ENCODE peak calls at places on chromosome 5, in four cellular contexts. B is coronary artery; E is stimulated activated CD4-positive, alpha-beta T cell treated with anti-CD3 and anti-CD28 coated beads, Interleukin-2, amount 100 ng/mL, for 24 hours; M is hypothalamus. K is an unnamed sample.

GRCh38 chr5:50856720-50857119 is 190.3 kb downstream of the PARP8 start:
- DNase-seq in M (no peak), E (no peak), B (no peak), K (no peak)

GRCh38 chr5:172959824-172960799 is 888 bp downstream of the RPL26L1 start:
- DNase-seq in B (peak), M (no peak), E (no peak), K (peak)

GRCh38 chr5:52705720-52706119 is 82.0 kb upstream of the ITGA1 start:
- DNase-seq in M (no peak), E (no peak), B (no peak), K (no peak)

GRCh38 chr5:59319286-59319685 is 574.2 kb downstream of the PDE4D start:
- DNase-seq in B (no peak), E (no peak), M (no peak), K (no peak)

GRCh38 chr5:129377504-129377903 is 82.6 kb upstream of the ADAMTS19 start:
- DNase-seq in E (no peak), B (no peak), M (no peak), K (no peak)

GRCh38 chr5:172691886-172692285 is 50.8 kb downstream of the NEURL1B start:
- DNase-seq in B (no peak), M (no peak), E (no peak), K (no peak)

GRCh38 chr5:151463137-151464029 is 16.0 kb downstream of the SLC36A1 start:
- DNase-seq in B (no peak), E (peak), M (no peak), K (no peak)

GRCh38 chr5:15209053-15209762 is 290.8 kb upstream of the FBXL7 start:
- DNase-seq in E (no peak), B (no peak), M (no peak), K (no peak)

GRCh38 chr5:91381774-91382492 is 1.2 kb downstream of the ARRDC3 start:
- DNase-seq in E (peak), B (peak), M (peak), K (peak)

GRCh38 chr5:38403407-38403806 is 145.0 kb downstream of the EGFLAM start:
- DNase-seq in B (no peak), E (no peak), M (no peak), K (no peak)

GRCh38 chr5:142063878-142064331 is 44.7 kb upstream of the NDFIP1 start:
- DNase-seq in B (peak), M (peak), E (peak), K (peak)

GRCh38 chr5:145936401-145937131 is at the start of gene SH3RF2:
- DNase-seq in B (peak), M (no peak), E (peak), K (peak)

GRCh38 chr5:151580858-151581257 is 10.3 kb downstream of the FAT2 start:
- DNase-seq in B (no peak), M (no peak), E (no peak), K (no peak)

GRCh38 chr5:80165430-80165829 is 90.4 kb downstream of the SERINC5 start:
- DNase-seq in E (no peak), B (no peak), M (no peak), K (no peak)

GRCh38 chr5:60439552-60439951 is 260.4 kb downstream of the DEPDC1B start:
- DNase-seq in M (no peak), B (no peak), E (no peak), K (no peak)

GRCh38 chr5:13957032-13957645 is 12.7 kb upstream of the DNAH5 start:
- DNase-seq in B (no peak), E (no peak), M (no peak), K (no peak)

GRCh38 chr5:73268826-73269225 is 95.8 kb downstream of the TMEM174 start:
- DNase-seq in M (no peak), E (no peak), B (no peak), K (no peak)

GRCh38 chr5:159792180-159792579 is 124.1 kb upstream of the ADRA1B start:
- DNase-seq in E (no peak), B (no peak), M (no peak), K (no peak)

GRCh38 chr5:145743396-145744061 is 91.6 kb downstream of the PRELID2 start:
- DNase-seq in E (no peak), B (no peak), M (no peak), K (no peak)

GRCh38 chr5:127705120-127705892 is 2.1 kb downstream of the CCDC192 start:
- DNase-seq in B (no peak), E (no peak), M (no peak), K (no peak)

GRCh38 chr5:62082370-62082778 is 223.6 kb upstream of the KIF2A start:
- DNase-seq in B (no peak), M (no peak), E (no peak), K (no peak)

GRCh38 chr5:45796959-45797553 is 100.9 kb upstream of the HCN1 start:
- DNase-seq in M (no peak), B (no peak), E (no peak), K (no peak)

GRCh38 chr5:172098883-172099282 is 89.1 kb downstream of the STK10 start:
- DNase-seq in B (no peak), M (no peak), E (no peak), K (no peak)

GRCh38 chr5:96004087-96004486 is 42.4 kb upstream of the ELL2 start:
- DNase-seq in E (no peak), B (no peak), M (no peak), K (no peak)

GRCh38 chr5:94407023-94407422 is 211.4 kb downstream of the KIAA0825 start:
- DNase-seq in E (no peak), B (no peak), M (no peak), K (no peak)

GRCh38 chr5:149677721-149678120 is 52.4 kb upstream of the PPARGC1B start:
- DNase-seq in B (no peak), E (no peak), M (no peak), K (no peak)

GRCh38 chr5:5584751-5585150 is 162.3 kb downstream of the ICE1 start:
- DNase-seq in B (no peak), M (no peak), E (no peak), K (no peak)

GRCh38 chr5:179262126-179262920 is 82.9 kb downstream of the ADAMTS2 start:
- DNase-seq in B (no peak), M (no peak), E (no peak), K (peak)

GRCh38 chr5:79157289-79157688 is 45.7 kb downstream of the BHMT start:
- DNase-seq in M (no peak), E (no peak), B (no peak), K (no peak)

GRCh38 chr5:7897014-7897600 is 28.2 kb downstream of the MTRR start:
- DNase-seq in B (no peak), E (peak), M (no peak), K (no peak)

GRCh38 chr5:45271626-45272025 is 424.6 kb downstream of the HCN1 start:
- DNase-seq in B (no peak), E (no peak), M (no peak), K (no peak)

K was measured in activated CD4-positive, CD25-positive, alpha-beta regulatory T cell treated with anti-CD3 and anti-CD28 coated beads, Interleukin-2, amount 50 U/mL, for 72 hours.